ENCODE peak calls at places on chromosomes 1 and 21, in four cellular contexts. L is choroid plexus epithelial cell, D is AG10803, R is type B pancreatic cell. Y is an unnamed sample.

GRCh38 chr1:146031476-146031875 is 9.9 kb upstream of the HJV start:
- DNase-seq in L (no peak), R (no peak), D (no peak), Y (no peak)

GRCh38 chr21:31945576-31945975 is 72.8 kb downstream of the HUNK start:
- DNase-seq in L (no peak), R (no peak), D (peak), Y (peak)

GRCh38 chr1:18540136-18540765 is 59.5 kb downstream of the KLHDC7A start:
- DNase-seq in D (no peak), R (peak), L (no peak), Y (no peak)

GRCh38 chr1:99441234-99442095 is 177.2 kb downstream of the PLPPR4 start:
- DNase-seq in R (no peak), D (peak), L (peak), Y (peak)

GRCh38 chr1:66270122-66270812 is 263.7 kb upstream of the SGIP1 start:
- DNase-seq in L (peak), R (no peak), D (peak), Y (peak)

GRCh38 chr1:8671313-8671917 is 146.0 kb downstream of the RERE start:
- DNase-seq in D (peak), L (peak), R (no peak), Y (peak)

GRCh38 chr1:67830226-67830625 is 3.0 kb downstream of the GNG12 start:
- DNase-seq in D (peak), L (peak), R (no peak), Y (no peak)

GRCh38 chr21:28299946-28300345 is 692.7 kb downstream of the LTN1 start:
- DNase-seq in L (no peak), R (no peak), D (no peak), Y (no peak)

GRCh38 chr1:25992689-25993146 is 5.1 kb downstream of the PAFAH2 start:
- DNase-seq in D (no peak), L (no peak), R (no peak), Y (no peak)

GRCh38 chr1:76095800-76096199 is 21.3 kb downstream of the ST6GALNAC3 start:
- DNase-seq in D (no peak), R (no peak), L (no peak), Y (no peak)

GRCh38 chr21:46399686-46400085 is 59.0 kb upstream of the DIP2A start:
- DNase-seq in R (no peak), L (no peak), D (no peak), Y (no peak)

GRCh38 chr1:47684518-47684917 is 246.7 kb downstream of the FOXD2 start:
- DNase-seq in R (peak), L (no peak), D (no peak), Y (no peak)

GRCh38 chr1:182998482-182998881 is 24.7 kb upstream of the LAMC1 start:
- DNase-seq in D (no peak), L (no peak), R (no peak), Y (no peak)
- TF ChIP-seq CTCF in D (no peak), L (no peak), R (no peak), Y (no peak)

GRCh38 chr1:14363707-14364413 is 234.6 kb upstream of the KAZN start:
- DNase-seq in R (no peak), D (peak), L (no peak), Y (no peak)
- TF ChIP-seq CTCF in R (peak), D (peak), L (peak), Y (no peak)

GRCh38 chr1:109907190-109907774 is 3.4 kb upstream of the CSF1 start:
- DNase-seq in L (no peak), D (no peak), R (no peak), Y (no peak)
- TF ChIP-seq CTCF in L (no peak), D (no peak), R (no peak), Y (no peak)

GRCh38 chr21:33232640-33233039 is 2.9 kb downstream of the IFNAR2 start:
- DNase-seq in D (no peak), R (no peak), L (no peak), Y (no peak)
- TF ChIP-seq CTCF in D (no peak), R (no peak), L (no peak), Y (no peak)

GRCh38 chr1:1302006-1302430 is 5.7 kb downstream of the ACAP3 start:
- DNase-seq in R (no peak), L (no peak), D (no peak), Y (no peak)
- TF ChIP-seq CTCF in R (peak), L (peak), D (peak), Y (peak)

DNA sequence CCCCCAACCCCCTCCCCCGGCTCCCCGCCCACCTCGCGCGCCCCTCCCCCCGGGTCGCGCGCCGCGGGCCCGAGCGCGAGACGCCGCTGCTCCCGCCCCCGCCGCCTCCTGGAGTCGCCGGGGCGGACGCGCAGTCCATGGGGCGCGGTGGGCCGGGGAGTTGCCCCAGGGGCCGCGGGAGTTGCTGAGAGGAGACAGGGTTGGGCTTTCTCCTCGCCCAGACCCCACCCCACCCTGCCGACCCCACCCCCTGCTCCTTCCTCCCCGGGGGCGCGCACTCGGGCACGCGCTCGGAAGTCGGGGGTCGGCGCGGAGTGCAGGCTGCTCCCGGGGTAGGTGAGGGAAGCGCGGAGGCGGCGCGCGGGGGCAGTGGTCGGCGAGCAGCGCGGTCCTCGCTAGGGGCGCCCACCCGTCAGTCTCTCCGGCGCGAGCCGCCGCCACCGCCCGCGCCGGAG is at the start of gene LAMC1:
- DNase-seq in R (peak), D (peak), L (peak), Y (peak)
- TF ChIP-seq CTCF in R (no peak), D (no peak), L (no peak), Y (no peak)

DNA sequence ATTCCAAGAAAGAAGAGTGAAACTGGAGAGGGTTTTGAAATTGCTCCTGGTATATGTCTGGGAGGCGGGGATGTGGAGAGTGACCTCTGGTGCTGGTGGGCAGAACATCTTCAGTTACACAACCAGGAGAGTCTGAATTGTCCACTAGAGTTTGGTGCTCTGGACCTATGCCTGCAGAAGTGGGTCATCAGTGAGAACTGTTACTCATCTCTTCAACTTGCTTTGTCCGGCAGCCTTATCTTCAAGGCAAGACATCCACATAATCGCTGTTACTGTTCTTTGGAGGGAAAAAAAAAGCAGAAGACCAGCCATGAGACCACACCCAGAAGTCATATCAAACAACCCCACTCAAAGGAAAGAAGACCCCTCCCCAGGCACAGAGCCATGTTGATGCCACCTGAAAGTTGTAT is 14.9 kb downstream of the SH2D1B start:
- DNase-seq in R (no peak), D (no peak), L (peak), Y (no peak)
- TF ChIP-seq CTCF in R (no peak), D (peak), L (peak), Y (no peak)

GRCh38 chr1:88735909-88736308 is 51.8 kb downstream of the PKN2 start:
- DNase-seq in R (no peak), L (no peak), D (no peak), Y (no peak)

GRCh38 chr1:88741413-88741812 is 57.3 kb downstream of the PKN2 start:
- DNase-seq in D (peak), L (peak), R (no peak), Y (no peak)

GRCh38 chr1:88740784-88741183 is 56.7 kb downstream of the PKN2 start:
- DNase-seq in R (no peak), L (peak), D (no peak), Y (no peak)

GRCh38 chr1:88737338-88737927 is 53.4 kb downstream of the PKN2 start:
- DNase-seq in L (no peak), R (no peak), D (no peak), Y (no peak)

DNA sequence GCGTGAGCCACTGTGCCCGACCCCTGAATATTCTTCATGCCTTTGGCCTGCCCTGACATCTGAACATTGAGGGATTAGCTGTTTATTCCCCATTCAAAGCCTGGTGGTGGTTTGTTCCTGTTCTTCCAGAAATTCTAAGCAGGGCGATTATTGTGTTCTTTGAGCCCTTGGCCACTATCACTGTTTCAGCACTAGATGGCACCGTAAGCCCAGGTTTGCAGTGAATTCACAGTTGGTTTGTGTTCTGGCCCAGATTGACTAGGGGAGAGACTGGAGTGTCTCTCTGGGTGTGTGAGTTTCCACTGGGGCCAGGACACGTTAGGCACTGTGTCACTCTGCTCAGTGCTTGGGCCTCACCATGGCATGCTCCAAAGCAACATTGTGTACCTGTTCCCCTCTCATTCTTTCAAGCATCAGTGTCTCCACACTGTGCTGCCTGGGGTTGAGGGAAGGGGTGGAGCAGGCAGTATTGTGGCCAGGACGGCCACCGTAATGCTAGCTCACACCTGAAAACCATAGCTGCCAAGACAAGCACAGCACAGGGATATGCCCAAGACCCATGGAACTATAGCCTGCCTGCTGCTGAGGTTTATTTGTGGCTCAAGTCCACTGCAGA is 52.7 kb downstream of the PKN2 start:
- DNase-seq in D (peak), R (no peak), L (peak), Y (no peak)
- TF ChIP-seq CTCF in D (peak), R (peak), L (peak), Y (peak)

DNA sequence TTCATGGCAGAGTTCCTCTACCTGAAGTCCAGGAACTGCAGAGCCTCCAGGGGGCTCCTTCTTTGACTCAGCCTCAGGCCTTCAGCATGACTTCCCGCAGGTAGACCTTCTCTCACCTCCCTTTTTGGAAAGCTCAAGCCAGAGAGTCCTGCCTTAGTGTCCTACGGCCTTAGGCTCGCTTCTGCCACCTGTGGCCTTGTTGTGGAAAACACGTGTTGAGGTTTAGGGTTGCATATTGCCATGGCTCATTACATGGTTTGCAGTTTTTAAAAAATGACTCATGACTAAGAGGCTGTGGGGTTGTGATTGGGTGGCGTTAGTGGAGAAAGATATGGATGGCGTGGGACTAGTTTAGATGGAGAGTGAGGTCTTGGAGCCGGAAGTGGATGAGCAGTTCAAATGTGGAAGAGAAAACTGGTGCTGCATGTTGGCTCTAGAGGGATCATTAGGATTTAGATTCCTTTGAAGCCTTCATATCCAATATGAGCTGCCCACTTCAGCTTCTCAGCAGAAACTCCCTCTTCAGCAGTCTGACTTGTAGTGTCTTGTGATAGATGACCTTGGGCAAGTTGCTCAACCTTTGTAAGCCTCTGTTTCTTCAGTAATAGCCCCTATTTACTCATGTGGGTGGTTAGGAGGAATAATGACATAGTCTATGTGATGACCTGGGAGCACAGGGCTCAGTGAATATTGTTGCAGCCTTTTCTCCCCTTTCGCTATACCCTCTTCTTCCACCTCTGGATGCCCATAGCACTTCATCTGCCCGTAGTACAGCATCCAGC is 6.5 kb upstream of the FGGY start:
- DNase-seq in D (no peak), L (peak), R (no peak), Y (no peak)
- TF ChIP-seq CTCF in D (peak), L (peak), R (peak), Y (peak)

Y was measured in AG04450.